ENCODE peak calls at places on chromosome 13, in seven cellular contexts. One of them, this sample, is unnamed. For H3K36me3, the result is how much of the 10 kb centered on the place peaks cover.

GRCh38 chr13:44576396-44577235 is 486 bp upstream of the TSC22D1 start:
- DNase-seq in heart left ventricle: peak
- DNase-seq in right lobe of liver: peak
- DNase-seq in IMR-90: no peak
- DNase-seq in esophagus squamous epithelium: no peak
- DNase-seq in cardiac muscle cell: peak
- DNase-seq in upper lobe of right lung: peak
- DNase-seq in this sample: peak

GRCh38 chr13:75831389-75831788 is 195.3 kb downstream of the LMO7 start:
- DNase-seq in heart left ventricle: no peak
- DNase-seq in right lobe of liver: no peak
- DNase-seq in IMR-90: no peak
- DNase-seq in esophagus squamous epithelium: no peak
- DNase-seq in cardiac muscle cell: no peak
- DNase-seq in upper lobe of right lung: no peak
- DNase-seq in this sample: no peak

GRCh38 chr13:34733720-34734119 is 208.3 kb upstream of the NBEA start:
- DNase-seq in heart left ventricle: no peak
- DNase-seq in right lobe of liver: no peak
- DNase-seq in IMR-90: no peak
- DNase-seq in esophagus squamous epithelium: no peak
- DNase-seq in cardiac muscle cell: no peak
- DNase-seq in upper lobe of right lung: no peak
- DNase-seq in this sample: no peak

GRCh38 chr13:91729859-91730258 is 331.4 kb downstream of the GPC5 start:
- DNase-seq in heart left ventricle: no peak
- DNase-seq in right lobe of liver: no peak
- DNase-seq in IMR-90: no peak
- DNase-seq in esophagus squamous epithelium: no peak
- DNase-seq in cardiac muscle cell: no peak
- DNase-seq in upper lobe of right lung: no peak
- DNase-seq in this sample: no peak

GRCh38 chr13:70817571-70817970 is 709.3 kb upstream of the KLHL1 start:
- DNase-seq in heart left ventricle: no peak
- DNase-seq in right lobe of liver: no peak
- DNase-seq in IMR-90: peak
- DNase-seq in esophagus squamous epithelium: no peak
- DNase-seq in cardiac muscle cell: no peak
- DNase-seq in upper lobe of right lung: no peak
- DNase-seq in this sample: no peak

GRCh38 chr13:37984357-37984756 is 114.8 kb upstream of the TRPC4 start:
- DNase-seq in heart left ventricle: no peak
- DNase-seq in right lobe of liver: no peak
- DNase-seq in IMR-90: no peak
- DNase-seq in esophagus squamous epithelium: no peak
- DNase-seq in cardiac muscle cell: no peak
- DNase-seq in upper lobe of right lung: no peak
- DNase-seq in this sample: no peak

GRCh38 chr13:44523176-44524017 is 52.7 kb downstream of the TSC22D1 start:
- DNase-seq in heart left ventricle: no peak
- DNase-seq in right lobe of liver: no peak
- DNase-seq in IMR-90: peak
- DNase-seq in esophagus squamous epithelium: no peak
- DNase-seq in cardiac muscle cell: peak
- DNase-seq in upper lobe of right lung: no peak
- DNase-seq in this sample: no peak

GRCh38 chr13:25068810-25069209 is 27.1 kb upstream of the PABPC3 start:
- DNase-seq in heart left ventricle: no peak
- DNase-seq in right lobe of liver: no peak
- DNase-seq in IMR-90: no peak
- DNase-seq in esophagus squamous epithelium: no peak
- DNase-seq in cardiac muscle cell: no peak
- DNase-seq in upper lobe of right lung: no peak
- DNase-seq in this sample: no peak

GRCh38 chr13:78700121-78700910 is 41.4 kb upstream of the OBI1 start:
- DNase-seq in heart left ventricle: no peak
- DNase-seq in right lobe of liver: no peak
- DNase-seq in IMR-90: peak
- DNase-seq in esophagus squamous epithelium: no peak
- DNase-seq in cardiac muscle cell: no peak
- DNase-seq in upper lobe of right lung: no peak
- DNase-seq in this sample: no peak

GRCh38 chr13:50012396-50013169 is 2.7 kb upstream of the KCNRG start:
- DNase-seq in heart left ventricle: no peak
- DNase-seq in right lobe of liver: no peak
- DNase-seq in IMR-90: peak
- DNase-seq in esophagus squamous epithelium: no peak
- DNase-seq in cardiac muscle cell: no peak
- DNase-seq in upper lobe of right lung: no peak
- DNase-seq in this sample: no peak

DNA sequence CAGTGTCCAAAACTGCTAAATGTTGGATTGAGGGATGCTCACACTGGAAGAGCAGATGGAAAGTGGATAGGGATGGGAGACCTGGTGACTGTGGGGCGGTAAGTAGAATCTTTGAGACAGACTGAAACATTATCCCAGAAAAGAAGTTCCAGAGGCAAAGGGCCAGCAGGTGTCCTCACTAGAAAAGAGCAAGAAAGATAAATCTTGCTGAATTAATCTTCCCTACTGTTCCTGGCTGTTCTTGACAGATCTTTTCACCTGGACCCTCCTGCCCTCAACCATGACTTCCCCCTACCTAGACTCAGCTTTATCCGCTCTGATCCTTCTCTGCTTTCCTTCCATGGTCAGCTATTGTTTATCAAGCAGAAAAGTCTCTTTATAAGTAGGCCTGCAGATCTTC is 35.0 kb upstream of the FRY start:
- DNase-seq in heart left ventricle: no peak
- DNase-seq in right lobe of liver: no peak
- DNase-seq in IMR-90: no peak
- DNase-seq in esophagus squamous epithelium: no peak
- DNase-seq in cardiac muscle cell: no peak
- DNase-seq in upper lobe of right lung: no peak
- DNase-seq in this sample: no peak
- H3K36me3 ChIP-seq in heart left ventricle: under half
- H3K36me3 ChIP-seq in right lobe of liver: under half
- H3K36me3 ChIP-seq in IMR-90: under half
- H3K36me3 ChIP-seq in esophagus squamous epithelium: under half
- H3K36me3 ChIP-seq in cardiac muscle cell: under half
- H3K36me3 ChIP-seq in upper lobe of right lung: under half
- H3K36me3 ChIP-seq in this sample: under half

DNA sequence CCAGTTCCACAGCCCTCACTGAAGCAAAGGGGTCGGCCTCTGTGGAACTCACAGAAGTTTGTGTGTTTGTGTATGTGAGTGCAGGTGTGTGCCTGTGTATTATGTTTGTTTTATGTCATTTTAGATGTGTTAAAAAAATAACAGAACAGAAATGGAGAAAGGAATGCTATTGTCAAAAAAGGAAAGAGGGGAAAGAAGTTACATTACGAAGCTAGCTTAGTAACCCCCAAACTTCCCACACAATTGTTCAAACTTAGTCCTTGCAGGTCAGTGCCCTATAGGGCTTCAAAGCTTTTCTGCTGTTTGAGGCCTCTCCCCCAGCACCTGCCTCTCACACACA is 1505.6 kb upstream of the SLC10A2 start:
- DNase-seq in heart left ventricle: no peak
- DNase-seq in right lobe of liver: no peak
- DNase-seq in IMR-90: no peak
- DNase-seq in esophagus squamous epithelium: no peak
- DNase-seq in cardiac muscle cell: no peak
- DNase-seq in upper lobe of right lung: no peak
- DNase-seq in this sample: no peak
- H3K36me3 ChIP-seq in heart left ventricle: under half
- H3K36me3 ChIP-seq in right lobe of liver: under half
- H3K36me3 ChIP-seq in IMR-90: under half
- H3K36me3 ChIP-seq in esophagus squamous epithelium: under half
- H3K36me3 ChIP-seq in cardiac muscle cell: under half
- H3K36me3 ChIP-seq in upper lobe of right lung: under half
- H3K36me3 ChIP-seq in this sample: under half

DNA sequence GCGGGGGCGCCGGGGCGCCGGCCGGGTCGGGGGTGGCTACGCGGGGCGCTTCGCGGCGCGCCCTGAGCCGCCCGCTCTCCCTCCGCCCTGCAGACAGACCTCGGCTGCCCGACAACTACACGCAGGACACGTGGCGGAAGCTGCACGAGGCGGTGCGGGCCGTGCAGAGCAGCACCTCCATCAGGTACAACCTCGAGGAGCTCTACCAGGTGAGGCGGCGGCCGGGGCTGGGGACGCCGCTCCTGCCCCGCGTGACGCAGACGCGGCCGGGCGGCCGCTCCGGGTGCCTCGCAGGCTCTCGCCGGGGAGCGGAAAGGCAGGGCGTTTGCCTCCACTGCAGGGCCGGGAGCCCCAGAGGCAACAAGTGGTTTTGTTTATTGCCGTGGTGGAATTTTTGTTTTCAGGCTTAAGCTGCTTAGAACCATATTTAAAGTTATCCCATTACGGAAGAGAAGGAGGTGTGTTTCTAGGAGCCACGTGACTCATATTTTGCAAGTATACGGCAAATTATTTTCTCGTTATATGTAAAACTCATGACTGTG is 538 bp downstream of the CUL4A start:
- DNase-seq in heart left ventricle: peak
- DNase-seq in right lobe of liver: peak
- DNase-seq in IMR-90: peak
- DNase-seq in esophagus squamous epithelium: no peak
- DNase-seq in cardiac muscle cell: peak
- DNase-seq in upper lobe of right lung: peak
- DNase-seq in this sample: peak
- H3K36me3 ChIP-seq in heart left ventricle: under half
- H3K36me3 ChIP-seq in right lobe of liver: under half
- H3K36me3 ChIP-seq in IMR-90: under half
- H3K36me3 ChIP-seq in esophagus squamous epithelium: under half
- H3K36me3 ChIP-seq in cardiac muscle cell: under half
- H3K36me3 ChIP-seq in upper lobe of right lung: under half
- H3K36me3 ChIP-seq in this sample: half or more

DNA sequence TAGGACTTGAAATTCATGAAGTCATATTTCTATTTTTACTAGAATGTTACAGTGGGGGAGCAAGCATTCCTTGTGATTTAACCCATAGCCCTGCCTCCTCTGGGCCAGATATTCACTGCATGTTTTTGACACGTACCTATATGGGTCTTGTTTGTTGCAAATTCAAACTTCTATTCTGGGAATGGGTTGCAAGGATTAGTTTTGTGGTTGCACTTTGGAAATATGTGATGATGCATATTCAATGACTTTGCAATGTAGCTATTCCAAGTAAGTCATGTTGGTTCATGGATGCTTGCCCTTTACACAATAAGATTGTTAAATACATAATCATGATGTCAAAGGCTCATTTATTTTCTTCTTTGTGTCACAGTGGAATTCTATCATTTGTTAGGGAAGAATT is 440.8 kb downstream of the TDRD3 start:
- DNase-seq in heart left ventricle: no peak
- DNase-seq in right lobe of liver: no peak
- DNase-seq in IMR-90: no peak
- DNase-seq in esophagus squamous epithelium: no peak
- DNase-seq in cardiac muscle cell: no peak
- DNase-seq in upper lobe of right lung: no peak
- DNase-seq in this sample: no peak
- H3K36me3 ChIP-seq in heart left ventricle: under half
- H3K36me3 ChIP-seq in right lobe of liver: under half
- H3K36me3 ChIP-seq in IMR-90: under half
- H3K36me3 ChIP-seq in esophagus squamous epithelium: under half
- H3K36me3 ChIP-seq in cardiac muscle cell: under half
- H3K36me3 ChIP-seq in upper lobe of right lung: under half
- H3K36me3 ChIP-seq in this sample: under half

GRCh38 chr13:98385591-98385990 is 191.3 kb downstream of the STK24 start:
- DNase-seq in heart left ventricle: no peak
- DNase-seq in right lobe of liver: no peak
- DNase-seq in IMR-90: no peak
- DNase-seq in esophagus squamous epithelium: no peak
- DNase-seq in cardiac muscle cell: no peak
- DNase-seq in upper lobe of right lung: no peak
- DNase-seq in this sample: no peak

GRCh38 chr13:98389319-98389718 is 187.6 kb downstream of the STK24 start:
- DNase-seq in heart left ventricle: peak
- DNase-seq in right lobe of liver: no peak
- DNase-seq in IMR-90: peak
- DNase-seq in esophagus squamous epithelium: no peak
- DNase-seq in cardiac muscle cell: no peak
- DNase-seq in upper lobe of right lung: no peak
- DNase-seq in this sample: no peak

GRCh38 chr13:98393873-98394272 is 183.0 kb downstream of the STK24 start:
- DNase-seq in heart left ventricle: no peak
- DNase-seq in right lobe of liver: no peak
- DNase-seq in IMR-90: no peak
- DNase-seq in esophagus squamous epithelium: no peak
- DNase-seq in cardiac muscle cell: no peak
- DNase-seq in upper lobe of right lung: no peak
- DNase-seq in this sample: peak

GRCh38 chr13:98386632-98387031 is 190.3 kb downstream of the STK24 start:
- DNase-seq in heart left ventricle: no peak
- DNase-seq in right lobe of liver: no peak
- DNase-seq in IMR-90: no peak
- DNase-seq in esophagus squamous epithelium: no peak
- DNase-seq in cardiac muscle cell: no peak
- DNase-seq in upper lobe of right lung: no peak
- DNase-seq in this sample: no peak

DNA sequence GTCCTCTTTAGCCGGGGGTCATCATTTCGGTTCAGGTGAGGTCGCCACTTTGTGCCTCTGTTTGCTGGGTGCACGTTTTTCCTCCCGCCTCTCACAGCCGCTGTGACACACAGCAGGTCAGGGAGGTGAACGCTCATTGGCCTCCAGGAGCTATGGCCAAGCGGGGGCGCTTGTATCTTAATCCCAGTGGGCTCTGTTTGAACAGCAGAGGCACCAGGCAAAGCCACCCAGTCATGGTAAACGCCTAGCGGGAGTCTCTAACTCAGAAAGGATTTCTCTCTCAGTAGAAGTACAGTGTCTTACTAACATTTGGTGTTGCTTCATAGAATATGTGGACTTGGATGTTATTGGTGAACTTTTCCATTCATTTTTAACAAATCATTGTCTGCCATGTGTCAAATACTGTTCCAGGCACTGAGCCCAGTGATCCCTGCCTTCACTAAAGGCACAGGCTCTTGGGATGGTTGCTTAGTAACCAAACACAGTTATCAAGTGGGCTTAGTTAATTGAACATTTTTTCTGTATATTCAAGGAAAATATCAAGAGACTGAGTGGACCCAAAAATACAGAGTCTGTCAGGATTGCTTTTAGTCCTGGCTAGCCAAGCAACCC is 186.7 kb downstream of the STK24 start:
- DNase-seq in heart left ventricle: no peak
- DNase-seq in right lobe of liver: no peak
- DNase-seq in IMR-90: peak
- DNase-seq in esophagus squamous epithelium: no peak
- DNase-seq in cardiac muscle cell: no peak
- DNase-seq in upper lobe of right lung: no peak
- DNase-seq in this sample: no peak
- H3K36me3 ChIP-seq in heart left ventricle: under half
- H3K36me3 ChIP-seq in right lobe of liver: half or more
- H3K36me3 ChIP-seq in IMR-90: half or more
- H3K36me3 ChIP-seq in esophagus squamous epithelium: under half
- H3K36me3 ChIP-seq in cardiac muscle cell: under half
- H3K36me3 ChIP-seq in upper lobe of right lung: under half
- H3K36me3 ChIP-seq in this sample: under half